ENCODE peak calls at places on chromosomes 11 and 22, in ten cellular contexts. M is endodermal cell; O is uterus; H is transverse colon; P is ascending aorta; A is psoas muscle; B is A673; S is heart left ventricle; V is CD8-positive, alpha-beta T cell; Z is dorsolateral prefrontal cortex. U is an unnamed sample. For H3K27me3, the result is how much of the 10 kb centered on the place peaks cover.

GRCh38 chr11:131463609-131464008 is 93.2 kb downstream of the NTM start:
- DNase-seq in M (no peak), O (no peak), H (no peak), P (no peak), A (no peak), B (peak), S (no peak), V (no peak), Z (peak), U (no peak)

GRCh38 chr11:76606102-76606793 is 64.3 kb downstream of the LRRC32 start:
- DNase-seq in M (peak), O (peak), H (no peak), P (no peak), A (peak), B (no peak), S (peak), V (no peak), Z (peak), U (no peak)

GRCh38 chr22:24727218-24727851 is 47.2 kb downstream of the PIWIL3 start:
- DNase-seq in M (no peak), O (peak), H (no peak), P (no peak), A (no peak), B (peak), S (no peak), V (no peak), Z (no peak), U (peak)

GRCh38 chr22:36644333-36644757 is 59.2 kb downstream of the CACNG2 start:
- DNase-seq in M (peak), O (no peak), H (no peak), P (no peak), A (no peak), B (peak), S (no peak), V (no peak), Z (no peak), U (peak)

GRCh38 chr11:126930100-126930841 is 70.3 kb downstream of the KIRREL3 start:
- DNase-seq in M (no peak), O (no peak), H (no peak), P (no peak), A (no peak), B (no peak), S (no peak), V (no peak), Z (no peak), U (no peak)

GRCh38 chr11:102476812-102477211 is 24.2 kb upstream of the TMEM123 start:
- DNase-seq in M (no peak), O (no peak), H (peak), P (no peak), A (no peak), B (no peak), S (no peak), V (peak), Z (no peak), U (no peak)

GRCh38 chr11:6855971-6856542 is 6.8 kb upstream of the OR10A2 start:
- DNase-seq in M (no peak), O (peak), H (no peak), P (no peak), A (no peak), B (no peak), S (no peak), V (no peak), Z (no peak), U (peak)

GRCh38 chr11:9362393-9362863 is 22.0 kb upstream of the IPO7 start:
- DNase-seq in M (peak), O (no peak), H (no peak), P (no peak), A (no peak), B (no peak), S (no peak), V (no peak), Z (no peak), U (no peak)

GRCh38 chr11:18393581-18394299 is 623 bp upstream of the LDHA start:
- DNase-seq in M (no peak), O (no peak), H (no peak), P (no peak), A (peak), B (no peak), S (no peak), V (no peak), Z (no peak), U (no peak)

GRCh38 chr11:86418929-86419328 is 44.2 kb downstream of the CCDC81 start:
- DNase-seq in M (no peak), O (no peak), H (no peak), P (no peak), A (no peak), B (peak), S (no peak), V (no peak), Z (no peak), U (peak)

GRCh38 chr11:34002420-34002819 is 49.1 kb upstream of the CAPRIN1 start:
- DNase-seq in M (no peak), O (no peak), H (peak), P (no peak), A (no peak), B (no peak), S (no peak), V (no peak), Z (no peak), U (no peak)

GRCh38 chr22:48098243-48098935 is 1335.9 kb downstream of the TBC1D22A start:
- DNase-seq in M (no peak), O (no peak), H (no peak), P (no peak), A (no peak), B (no peak), S (no peak), V (peak), Z (no peak), U (no peak)

GRCh38 chr11:134043821-134044420 is 25.0 kb upstream of the JAM3 start:
- DNase-seq in M (no peak), O (no peak), H (no peak), P (peak), A (no peak), B (no peak), S (no peak), V (no peak), Z (no peak), U (no peak)

GRCh38 chr22:28105396-28105795 is 186.3 kb upstream of the PITPNB start:
- DNase-seq in M (no peak), O (no peak), H (no peak), P (no peak), A (no peak), B (peak), S (no peak), V (no peak), Z (no peak), U (no peak)

GRCh38 chr22:27149886-27150529 is 492.6 kb downstream of the MIAT start:
- DNase-seq in M (no peak), O (no peak), H (no peak), P (no peak), A (no peak), B (no peak), S (no peak), V (no peak), Z (no peak), U (no peak)

GRCh38 chr11:98940913-98941312 is 79.8 kb upstream of the CNTN5 start:
- DNase-seq in M (peak), O (no peak), H (no peak), P (no peak), A (no peak), B (no peak), S (no peak), V (no peak), Z (no peak), U (peak)

GRCh38 chr22:49965291-49966040 is 4.9 kb downstream of the PIM3 start:
- DNase-seq in M (no peak), O (peak), H (peak), P (peak), A (peak), B (no peak), S (peak), V (no peak), Z (no peak), U (no peak)

GRCh38 chr11:57762235-57762866 is 749 bp downstream of the CTNND1 start:
- DNase-seq in M (no peak), O (peak), H (peak), P (no peak), A (no peak), B (peak), S (no peak), V (no peak), Z (no peak), U (no peak)

GRCh38 chr11:61279934-61280656 is 15.0 kb downstream of the VWCE start:
- DNase-seq in M (peak), O (no peak), H (no peak), P (no peak), A (no peak), B (no peak), S (no peak), V (no peak), Z (no peak), U (peak)

GRCh38 chr22:35314161-35314942 is 14.7 kb downstream of the TOM1 start:
- DNase-seq in M (peak), O (peak), H (peak), P (peak), A (no peak), B (no peak), S (no peak), V (no peak), Z (no peak), U (no peak)

GRCh38 chr11:111308140-111308539 is 9.8 kb downstream of the POU2AF3 start:
- DNase-seq in M (no peak), O (no peak), H (peak), P (no peak), A (no peak), B (peak), S (peak), V (no peak), Z (no peak), U (no peak)

GRCh38 chr11:60069471-60069870 is 13.0 kb downstream of the MS4A3 start:
- DNase-seq in M (no peak), O (no peak), H (no peak), P (no peak), A (no peak), B (no peak), S (no peak), V (no peak), Z (no peak), U (peak)

GRCh38 chr22:42844756-42845155 is 12.3 kb downstream of the ARFGAP3 start:
- DNase-seq in M (no peak), O (no peak), H (no peak), P (no peak), A (no peak), B (no peak), S (no peak), V (no peak), Z (no peak), U (peak)

GRCh38 chr22:37923927-37924326 is 17.8 kb downstream of the MICALL1 start:
- DNase-seq in M (no peak), O (no peak), H (no peak), P (no peak), A (no peak), B (no peak), S (no peak), V (no peak), Z (no peak), U (no peak)

GRCh38 chr11:65872555-65873279 is at the start of gene EFEMP2:
- DNase-seq in M (no peak), O (peak), H (no peak), P (no peak), A (peak), B (no peak), S (peak), V (no peak), Z (no peak), U (no peak)

GRCh38 chr11:84817998-84818397 is 809.1 kb downstream of the DLG2 start:
- DNase-seq in M (no peak), O (no peak), H (no peak), P (no peak), A (no peak), B (peak), S (no peak), V (no peak), Z (no peak), U (peak)

GRCh38 chr11:130763087-130763980 is 152.9 kb downstream of the SNX19 start:
- DNase-seq in M (peak), O (no peak), H (no peak), P (no peak), A (no peak), B (no peak), S (no peak), V (no peak), Z (no peak), U (no peak)

GRCh38 chr11:63534895-63535461 is 1.6 kb upstream of the PLAAT4 start:
- DNase-seq in M (no peak), O (no peak), H (no peak), P (no peak), A (no peak), B (no peak), S (no peak), V (no peak), Z (no peak), U (no peak)

GRCh38 chr11:127136438-127136837 is 135.9 kb upstream of the KIRREL3 start:
- DNase-seq in M (peak), O (no peak), H (no peak), P (no peak), A (no peak), B (peak), S (no peak), V (no peak), Z (no peak), U (no peak)

GRCh38 chr11:132541794-132542193 is 990.5 kb downstream of the OPCML start:
- DNase-seq in M (no peak), O (no peak), H (no peak), P (no peak), A (no peak), B (no peak), S (no peak), V (no peak), Z (no peak), U (no peak)

GRCh38 chr22:24099661-24100060 is 81.6 kb upstream of the SUSD2 start:
- DNase-seq in M (no peak), O (no peak), H (no peak), P (peak), A (no peak), B (no peak), S (no peak), V (no peak), Z (no peak), U (no peak)

GRCh38 chr11:69491071-69492031 is 9.9 kb downstream of the LINC01488 start:
- DNase-seq in M (no peak), O (no peak), H (no peak), P (no peak), A (peak), B (no peak), S (peak), V (no peak), Z (no peak), U (no peak)

GRCh38 chr11:77166021-77166420 is 38.0 kb downstream of the MYO7A start:
- DNase-seq in M (no peak), O (no peak), H (no peak), P (no peak), A (no peak), B (no peak), S (peak), V (no peak), Z (no peak), U (no peak)

GRCh38 chr11:55714982-55715888 is 53.2 kb downstream of the OR4C6 start:
- DNase-seq in M (peak), O (no peak), H (no peak), P (no peak), A (no peak), B (peak), S (no peak), V (no peak), Z (no peak), U (no peak)

DNA sequence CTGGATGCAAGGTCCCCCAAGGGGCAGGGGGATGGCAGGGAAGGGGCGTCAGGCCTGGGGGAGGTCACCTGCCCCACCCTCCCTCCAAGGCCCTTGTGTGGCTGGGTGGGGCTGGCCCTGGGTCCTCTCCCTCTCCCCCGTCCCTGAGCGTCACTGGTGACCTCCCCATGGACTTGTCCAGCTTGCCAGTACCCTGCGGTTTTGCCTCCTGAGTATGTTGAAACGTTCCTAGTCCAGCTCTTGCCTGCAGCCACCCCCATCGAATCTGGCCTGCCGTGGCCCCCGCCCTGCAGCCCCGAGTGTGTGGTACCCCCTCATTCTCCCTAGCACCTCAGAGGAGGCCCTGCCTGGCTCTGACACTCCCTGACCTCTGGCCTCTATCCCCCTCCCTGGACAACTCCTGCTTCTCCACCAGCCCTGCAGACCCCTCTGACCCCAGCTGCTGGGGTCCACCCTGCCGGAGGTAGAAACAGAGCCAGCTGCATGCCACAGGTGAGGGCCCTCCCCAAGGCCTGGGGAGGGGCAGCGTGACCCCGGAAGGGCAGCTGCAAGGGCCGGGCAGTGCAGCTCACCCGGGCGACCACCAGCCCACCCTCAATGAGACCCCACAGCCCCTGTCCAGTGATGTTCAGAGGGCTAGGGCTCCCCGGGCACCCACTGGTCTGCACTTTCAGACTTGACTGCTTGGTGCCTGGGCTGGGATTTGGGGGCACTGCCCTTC is 4.1 kb upstream of the MUC6 start:
- DNase-seq in M (no peak), O (no peak), H (no peak), P (no peak), A (peak), B (no peak), S (peak), V (no peak), Z (no peak), U (no peak)
- H3K27me3 ChIP-seq in M (under half), O (under half), H (half or more), P (under half), A (under half), B (under half), S (under half), V (under half), Z (under half), U (under half)

GRCh38 chr11:67584205-67584880 is 731 bp downstream of the GSTP1 start:
- DNase-seq in M (peak), O (peak), H (peak), P (peak), A (peak), B (peak), S (peak), V (peak), Z (peak), U (peak)

GRCh38 chr11:67586568-67587250 is 3.1 kb downstream of the GSTP1 start:
- DNase-seq in M (no peak), O (no peak), H (no peak), P (no peak), A (no peak), B (no peak), S (no peak), V (no peak), Z (no peak), U (no peak)

GRCh38 chr11:67585911-67586310 is 2.3 kb downstream of the GSTP1 start:
- DNase-seq in M (no peak), O (no peak), H (no peak), P (no peak), A (no peak), B (no peak), S (no peak), V (no peak), Z (no peak), U (no peak)

GRCh38 chr11:67583319-67584204 is at the start of gene GSTP1:
- DNase-seq in M (peak), O (peak), H (peak), P (peak), A (peak), B (peak), S (peak), V (peak), Z (peak), U (peak)

DNA sequence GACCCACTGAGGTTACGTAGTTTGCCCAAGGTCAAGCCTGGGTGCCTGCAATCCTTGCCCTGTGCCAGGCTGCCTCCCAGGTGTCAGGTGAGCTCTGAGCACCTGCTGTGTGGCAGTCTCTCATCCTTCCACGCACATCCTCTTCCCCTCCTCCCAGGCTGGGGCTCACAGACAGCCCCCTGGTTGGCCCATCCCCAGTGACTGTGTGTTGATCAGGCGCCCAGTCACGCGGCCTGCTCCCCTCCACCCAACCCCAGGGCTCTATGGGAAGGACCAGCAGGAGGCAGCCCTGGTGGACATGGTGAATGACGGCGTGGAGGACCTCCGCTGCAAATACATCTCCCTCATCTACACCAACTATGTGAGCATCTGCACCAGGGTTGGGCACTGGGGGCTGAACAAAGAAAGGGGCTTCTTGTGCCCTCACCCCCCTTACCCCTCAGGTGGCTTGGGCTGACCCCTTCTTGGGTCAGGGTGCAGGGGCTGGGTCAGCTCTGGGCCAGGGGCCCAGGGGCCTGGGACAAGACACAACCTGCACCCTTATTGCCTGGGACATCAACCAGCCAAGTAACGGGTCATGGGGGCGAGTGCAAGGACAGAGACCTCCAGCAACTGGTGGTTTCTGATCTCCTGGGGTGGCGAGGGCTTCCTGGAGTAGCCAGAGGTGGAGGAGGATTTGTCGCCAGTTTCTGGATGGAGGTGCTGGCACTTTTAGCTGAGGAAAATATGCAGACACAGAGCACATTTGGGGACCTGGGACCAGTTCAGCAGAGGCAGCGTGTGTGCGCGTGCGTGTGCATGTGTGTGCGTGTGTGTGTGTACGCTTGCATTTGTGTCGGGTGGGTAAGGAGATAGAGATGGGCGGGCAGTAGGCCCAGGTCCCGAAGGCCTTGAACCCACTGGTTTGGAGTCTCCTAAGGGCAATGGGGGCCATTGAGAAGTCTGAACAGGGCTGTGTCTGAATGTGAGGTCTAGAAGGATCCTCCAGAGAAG is 1.6 kb downstream of the GSTP1 start:
- DNase-seq in M (no peak), O (no peak), H (no peak), P (no peak), A (no peak), B (no peak), S (no peak), V (no peak), Z (no peak), U (no peak)
- TF ChIP-seq CTCF in M (peak), O (no peak), H (no peak), P (no peak), A (no peak), B (no peak), S (no peak), V (no peak), Z (no peak), U (no peak)

GRCh38 chr22:20291249-20291586 is 23.1 kb upstream of the RTN4R start:
- DNase-seq in M (no peak), O (no peak), H (no peak), P (no peak), A (no peak), B (no peak), S (no peak), V (no peak), Z (no peak), U (no peak)
- H3K27me3 ChIP-seq in M (under half), O (under half), H (under half), P (under half), A (under half), B (under half), S (under half), V (under half), Z (under half), U (under half)

GRCh38 chr11:114953039-114953438 is 274.7 kb downstream of the NXPE2 start:
- DNase-seq in M (peak), O (no peak), H (no peak), P (no peak), A (no peak), B (no peak), S (no peak), V (no peak), Z (no peak), U (no peak)
- TF ChIP-seq CTCF in M (peak), O (no peak), H (no peak), P (no peak), A (peak), B (peak), S (peak), V (no peak), Z (no peak), U (no peak)

DNA sequence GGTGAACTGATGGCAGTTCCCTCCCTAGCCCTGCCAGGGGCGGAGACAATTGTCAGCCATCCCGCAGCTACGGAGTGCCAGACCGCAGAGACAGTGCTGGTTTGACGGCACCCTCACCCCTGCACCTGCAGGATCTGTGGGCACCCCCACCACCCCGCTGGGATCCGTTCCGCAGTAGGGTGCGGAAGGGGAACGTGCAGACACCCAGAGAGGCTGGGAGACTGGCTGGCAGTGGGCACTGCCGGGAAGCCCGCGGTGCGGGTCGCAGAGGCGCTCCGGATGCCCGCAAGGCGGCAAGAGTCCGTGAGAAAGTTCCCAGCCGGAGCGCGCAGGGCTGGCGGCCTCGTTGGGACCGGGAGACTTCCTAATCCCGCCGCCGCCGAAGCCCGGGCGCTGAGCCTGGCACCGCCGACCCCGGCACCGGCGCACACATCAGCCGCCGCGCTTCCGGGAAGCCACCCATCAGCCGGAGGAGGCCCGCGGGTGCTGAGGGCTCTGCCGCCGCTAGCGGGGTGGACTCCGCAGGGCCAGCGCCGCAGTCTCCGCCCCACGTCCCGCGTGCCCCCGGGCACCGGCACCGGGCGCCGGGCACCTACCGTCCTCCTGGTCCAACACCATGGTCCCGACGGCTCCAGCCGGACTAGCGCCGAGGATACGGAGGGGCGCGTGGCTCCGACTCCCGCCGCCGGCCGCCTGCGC is 4.3 kb upstream of the LMO1 start:
- DNase-seq in M (peak), O (peak), H (no peak), P (no peak), A (no peak), B (no peak), S (no peak), V (no peak), Z (no peak), U (no peak)
- H3K27me3 ChIP-seq in M (half or more), O (under half), H (half or more), P (under half), A (under half), B (half or more), S (half or more), V (under half), Z (half or more), U (half or more)

U was measured in foreskin keratinocyte.